ENCODE peak calls at places on chromosomes 3 and 15, in seven cellular contexts. G, B, P, A, I, U and Y are unnamed samples.
A peak's percentile ranks its signal among the peaks of the same experiment; 100 is the strongest.

GRCh38 chr15:65212097-65212496 is 824 bp upstream of the CILP start:
- DNase-seq in G (peak; percentile 54), B (no peak), P (no peak), A (no peak), I (no peak), U (no peak), Y (no peak)

GRCh38 chr3:68535782-68536181 is 396.6 kb downstream of the TAFA4 start:
- DNase-seq in G (no peak), B (no peak), P (no peak), A (no peak), I (no peak), U (no peak), Y (no peak)

GRCh38 chr3:184977796-184978195 is 165.8 kb downstream of the VPS8 start:
- DNase-seq in G (no peak), B (no peak), P (no peak), A (no peak), I (no peak), U (no peak), Y (no peak)

GRCh38 chr3:143000525-143000924 is 845 bp upstream of the U2SURP start:
- DNase-seq in G (no peak), B (peak; percentile 12), P (no peak), A (no peak), I (no peak), U (no peak), Y (no peak)

GRCh38 chr15:101451192-101451799 is 38.2 kb downstream of the PCSK6 start:
- DNase-seq in G (no peak), B (no peak), P (no peak), A (peak; percentile 48), I (no peak), U (no peak), Y (no peak)

GRCh38 chr3:184874709-184875644 is 63.0 kb downstream of the VPS8 start:
- DNase-seq in G (peak; percentile 14), B (no peak), P (peak; percentile 52), A (no peak), I (no peak), U (no peak), Y (no peak)

GRCh38 chr3:106570426-106570825 is 701.6 kb upstream of the CBLB start:
- DNase-seq in G (no peak), B (no peak), P (peak; percentile 89), A (no peak), I (no peak), U (no peak), Y (no peak)

GRCh38 chr3:177824190-177824786 is 627.0 kb upstream of the TBL1XR1 start:
- DNase-seq in G (peak; percentile 79), B (peak; percentile 79), P (peak; percentile 94), A (peak; percentile 70), I (no peak), U (peak; percentile 54), Y (no peak)

GRCh38 chr3:141240290-141241247 is 8.9 kb downstream of the PXYLP1 start:
- DNase-seq in G (no peak), B (no peak), P (no peak), A (no peak), I (peak; percentile 61), U (no peak), Y (no peak)

GRCh38 chr3:197682713-197683112 is 54.0 kb downstream of the RUBCN start:
- DNase-seq in G (peak; percentile 9), B (no peak), P (no peak), A (no peak), I (no peak), U (no peak), Y (no peak)

GRCh38 chr3:30129765-30130164 is 476.6 kb upstream of the TGFBR2 start:
- DNase-seq in G (no peak), B (no peak), P (no peak), A (no peak), I (no peak), U (no peak), Y (no peak)

GRCh38 chr3:33392703-33393125 is 47.5 kb downstream of the UBP1 start:
- DNase-seq in G (peak; percentile 81), B (no peak), P (peak; percentile 92), A (no peak), I (no peak), U (no peak), Y (no peak)

GRCh38 chr15:78177447-78177873 is 28.3 kb downstream of the IDH3A start:
- DNase-seq in G (peak; percentile 44), B (peak; percentile 22), P (peak; percentile 26), A (peak; percentile 33), I (no peak), U (peak; percentile 39), Y (no peak)

GRCh38 chr15:50182233-50183013 is 427 bp downstream of the SLC27A2 start:
- DNase-seq in G (peak; percentile 61), B (peak; percentile 34), P (peak; percentile 23), A (no peak), I (no peak), U (peak; percentile 25), Y (no peak)

GRCh38 chr3:56787784-56788256 is 13.9 kb downstream of the ARHGEF3 start:
- DNase-seq in G (no peak), B (no peak), P (no peak), A (peak; percentile 69), I (no peak), U (no peak), Y (no peak)

GRCh38 chr3:141229132-141229531 is 2.5 kb upstream of the PXYLP1 start:
- DNase-seq in G (no peak), B (no peak), P (no peak), A (no peak), I (no peak), U (no peak), Y (no peak)

DNA sequence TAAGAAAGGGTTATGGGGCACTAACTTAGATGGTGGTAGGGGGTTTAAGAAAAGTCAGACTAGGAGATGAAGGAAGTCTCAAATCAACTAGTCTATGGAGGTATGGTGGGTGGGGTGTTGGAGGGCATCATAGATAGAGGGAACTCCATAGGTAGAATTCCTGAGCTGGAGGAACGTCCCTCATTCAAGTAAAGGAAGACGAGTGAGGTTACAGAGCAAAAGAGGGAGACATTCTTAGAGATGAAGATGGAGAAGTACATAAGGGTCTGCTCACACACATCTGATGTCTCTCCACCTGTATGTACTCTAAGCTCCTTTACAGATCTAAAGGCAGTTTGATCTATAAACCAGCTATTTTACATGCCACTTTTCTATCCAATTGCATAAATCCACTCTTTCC is 1.4 kb downstream of the PLSCR1 start:
- DNase-seq in G (no peak), B (no peak), P (no peak), A (no peak), I (no peak), U (no peak), Y (no peak)
- H3K27ac ChIP-seq in G (no peak overlapping the region), B (peak overlapping the region; percentile 98), P (peak overlapping the region; percentile 78), A (peak overlapping the region; percentile 85), I (peak overlapping the region; percentile 97), U (peak overlapping the region; percentile 27), Y (peak overlapping the region; percentile 97)

GRCh38 chr3:52811452-52812011 is 16.9 kb downstream of the ITIH3 start:
- DNase-seq in G (no peak), B (no peak), P (no peak), A (no peak), I (no peak), U (no peak), Y (no peak)

GRCh38 chr3:52809149-52809548 is 14.6 kb downstream of the ITIH3 start:
- DNase-seq in G (no peak), B (no peak), P (no peak), A (no peak), I (no peak), U (no peak), Y (no peak)

GRCh38 chr3:52813810-52814209 is 16.7 kb downstream of the ITIH4 start:
- DNase-seq in G (no peak), B (no peak), P (no peak), A (no peak), I (no peak), U (no peak), Y (no peak)

GRCh38 chr3:52810923-52811322 is 16.3 kb downstream of the ITIH3 start:
- DNase-seq in G (no peak), B (no peak), P (no peak), A (no peak), I (no peak), U (no peak), Y (no peak)

DNA sequence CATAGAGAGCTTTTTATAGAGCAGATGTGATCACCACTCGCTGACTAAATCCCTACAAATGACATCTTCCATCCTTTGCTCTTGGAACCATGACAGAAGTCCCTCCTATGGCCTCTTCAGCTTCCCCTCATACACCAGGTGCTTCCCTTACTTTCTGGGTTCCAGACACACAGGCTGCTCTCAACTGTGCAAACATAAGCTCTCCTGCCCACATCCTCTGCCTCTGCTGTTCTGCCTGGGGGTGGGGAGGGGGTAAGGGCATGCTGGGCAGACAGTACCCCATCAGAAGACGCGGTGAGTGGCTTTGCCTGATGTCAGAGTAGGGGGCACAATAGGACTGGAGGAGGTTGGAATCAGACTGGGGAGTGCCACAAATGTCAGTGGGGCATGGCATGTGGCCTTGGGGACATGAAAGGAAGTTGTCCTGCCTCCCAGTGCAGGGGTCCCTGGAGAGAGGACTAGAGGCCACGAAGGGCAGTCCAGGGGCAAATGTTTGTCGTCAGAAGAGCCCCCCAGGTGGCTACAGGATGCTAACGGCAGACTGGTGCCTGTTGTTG is 15.3 kb downstream of the ITIH3 start:
- DNase-seq in G (no peak), B (no peak), P (no peak), A (no peak), I (no peak), U (no peak), Y (no peak)
- TF ChIP-seq POLR2A in G (no peak), B (no peak), P (no peak), A (no peak), I (no peak), U (no peak), Y (no peak)

DNA sequence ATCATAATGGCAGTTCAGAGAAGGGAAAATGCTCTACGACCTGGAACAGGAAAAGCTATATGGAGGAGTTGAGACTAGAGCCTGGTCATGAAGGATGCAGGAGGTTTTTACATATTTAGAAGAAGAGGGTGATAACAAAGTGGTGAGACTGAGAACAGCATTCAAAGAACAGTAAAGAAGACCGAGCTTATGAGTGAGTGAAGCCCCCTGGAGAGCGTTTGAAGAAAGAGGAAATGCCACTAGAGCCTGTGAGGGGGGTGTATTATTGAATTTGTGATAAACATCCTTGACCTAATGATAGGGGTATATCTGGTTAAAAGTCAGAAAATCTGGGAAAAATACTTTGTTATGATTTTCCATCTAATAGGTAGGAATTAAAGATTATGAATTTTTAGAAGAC is 4.2 kb downstream of the PARP9 start:
- DNase-seq in G (no peak), B (no peak), P (no peak), A (no peak), I (no peak), U (no peak), Y (no peak)
- H3K27ac ChIP-seq in G (no peak overlapping the region), B (no peak overlapping the region), P (no peak overlapping the region), A (no peak overlapping the region), I (no peak overlapping the region), U (no peak overlapping the region), Y (no peak overlapping the region)

DNA sequence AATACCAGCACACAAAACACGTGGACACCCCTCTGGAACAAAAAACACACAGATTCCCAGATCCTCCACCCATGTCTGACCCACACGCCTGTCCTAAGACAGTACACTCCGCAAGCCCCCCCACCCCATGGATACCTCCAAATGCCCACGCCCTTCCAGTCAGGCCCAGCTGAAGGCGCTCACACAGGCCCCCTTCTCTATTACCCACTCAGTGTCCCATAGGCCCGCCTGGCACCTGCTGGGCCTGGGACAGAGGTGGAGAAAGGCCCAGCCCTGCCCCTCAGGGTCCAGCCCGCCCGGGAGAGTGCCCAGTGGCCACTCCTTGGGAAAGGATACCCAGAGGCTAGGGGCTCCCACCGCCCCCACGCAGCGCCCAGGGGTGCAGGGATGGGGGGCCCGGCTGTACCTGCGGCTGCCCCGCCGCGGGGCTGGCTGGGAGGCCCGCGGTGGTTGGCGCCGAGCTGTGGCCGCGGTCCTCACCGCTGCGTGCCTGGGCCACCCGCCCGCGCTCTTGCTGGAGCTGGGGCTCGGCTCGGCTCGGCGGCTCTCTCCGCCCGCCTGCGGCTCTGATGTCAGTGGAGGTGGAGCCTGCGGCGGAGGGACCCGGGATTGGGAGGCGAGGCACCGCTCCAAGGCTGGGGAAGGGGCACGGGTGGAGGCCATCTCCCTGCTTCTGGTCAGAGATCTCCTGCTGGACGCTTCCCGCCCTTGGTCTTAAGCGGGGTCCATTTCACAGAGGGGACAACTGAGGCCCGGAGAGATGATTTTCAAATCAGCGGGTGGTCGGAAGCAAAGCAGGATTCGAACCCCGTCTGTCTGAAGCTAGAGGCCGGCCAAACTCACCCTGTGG is at the start of gene CAMK1:
- DNase-seq in G (peak; percentile 44), B (peak; percentile 87), P (peak; percentile 75), A (peak; percentile 53), I (no peak), U (peak; percentile 84), Y (peak; percentile 93)
- TF ChIP-seq POLR2A in G (peak; percentile 69), B (peak; percentile 86), P (peak; percentile 79), A (peak; percentile 61), I (peak; percentile 77), U (peak; percentile 59), Y (no peak)